ENCODE peak calls at places on chromosomes 3 and 15, in eight cellular contexts. C, P, V, Z, J, F, Y and A are unnamed samples.
A peak's percentile ranks its signal among the peaks of the same experiment; 100 is the strongest.

GRCh38 chr3:154981201-154981600 is 98.9 kb upstream of the MME start:
- DNase-seq in F (no peak), Y (no peak), J (no peak), Z (no peak), C (no peak), P (no peak), V (no peak), A (no peak)

GRCh38 chr3:114567774-114568173 is 273.9 kb downstream of the TIGIT start:
- DNase-seq in C (no peak), Y (no peak), J (no peak), P (peak; percentile 12), Z (no peak), V (peak; percentile 53), F (no peak), A (no peak)

GRCh38 chr15:44729394-44729913 is 6.9 kb upstream of the TRIM69 start:
- DNase-seq in Z (no peak), C (no peak), F (no peak), P (peak; percentile 40), Y (no peak), V (no peak), J (peak; percentile 54), A (peak; percentile 75)

GRCh38 chr3:20648921-20649381 is 462.9 kb upstream of the SGO1 start:
- DNase-seq in J (no peak), Y (no peak), C (no peak), Z (no peak), V (no peak), F (no peak), P (no peak), A (no peak)

GRCh38 chr3:121883507-121883906 is 10.7 kb upstream of the SLC15A2 start:
- DNase-seq in C (no peak), Y (no peak), Z (no peak), P (peak; percentile 49), F (no peak), J (no peak), V (no peak), A (no peak)

GRCh38 chr3:69160525-69160924 is 38.1 kb upstream of the LMOD3 start:
- DNase-seq in Z (no peak), F (no peak), V (no peak), Y (no peak), J (no peak), C (no peak), P (no peak), A (no peak)

GRCh38 chr15:84734794-84735479 is 13.5 kb upstream of the ZNF592 start:
- DNase-seq in P (peak; percentile 71), Y (peak; percentile 68), Z (peak; percentile 62), C (no peak), F (peak; percentile 68), J (no peak), V (no peak), A (peak; percentile 78)

GRCh38 chr3:194632983-194633348 is 253 bp downstream of the TMEM44 start:
- DNase-seq in Z (no peak), F (peak; percentile 61), Y (no peak), V (no peak), P (no peak), J (no peak), C (no peak), A (peak; percentile 73)

GRCh38 chr3:167750273-167750971 is 14.9 kb downstream of the SERPINI1 start:
- DNase-seq in V (no peak), P (no peak), Y (peak; percentile 39), J (no peak), Z (no peak), C (no peak), F (no peak), A (no peak)

GRCh38 chr3:121943434-121943833 is 49.2 kb downstream of the SLC15A2 start:
- DNase-seq in Y (no peak), V (no peak), Z (no peak), P (no peak), F (no peak), C (no peak), J (no peak), A (no peak)

GRCh38 chr15:93327364-93327763 is 238.4 kb upstream of the RGMA start:
- DNase-seq in J (no peak), C (no peak), P (no peak), F (no peak), V (no peak), Y (no peak), Z (no peak), A (no peak)

GRCh38 chr3:133915685-133916639 is 20.3 kb upstream of the RAB6B start:
- DNase-seq in V (no peak), J (no peak), Y (no peak), C (no peak), P (no peak), F (no peak), Z (no peak), A (no peak)

GRCh38 chr3:77967621-77968020 is 927.7 kb downstream of the ROBO2 start:
- DNase-seq in Y (no peak), Z (no peak), P (no peak), J (no peak), F (no peak), C (no peak), V (no peak), A (no peak)

GRCh38 chr15:60444289-60444912 is 34.5 kb downstream of the ICE2 start:
- DNase-seq in Z (no peak), P (no peak), F (no peak), Y (peak; percentile 6), V (no peak), J (no peak), C (no peak), A (no peak)

GRCh38 chr3:53583161-53583690 is 88.8 kb downstream of the CACNA1D start:
- DNase-seq in P (no peak), C (no peak), F (no peak), J (no peak), Z (no peak), Y (no peak), V (no peak), A (no peak)

GRCh38 chr3:82875401-82875800 is 1114.0 kb upstream of the GBE1 start:
- DNase-seq in P (no peak), F (no peak), C (no peak), V (no peak), Z (no peak), Y (no peak), J (no peak), A (no peak)

GRCh38 chr15:41653760-41654159 is 6.4 kb upstream of the MGA start:
- DNase-seq in J (no peak), P (no peak), F (no peak), Z (no peak), C (no peak), V (no peak), Y (no peak), A (no peak)

GRCh38 chr3:161796780-161797179 is 300.2 kb downstream of the OTOL1 start:
- DNase-seq in Z (no peak), V (no peak), Y (no peak), P (no peak), C (no peak), F (no peak), J (no peak), A (no peak)
- H3K4me1 ChIP-seq in Z (no peaks in the 10 kb centered on the region), V (no peaks in the 10 kb centered on the region), Y (no peaks in the 10 kb centered on the region), P (no peaks in the 10 kb centered on the region), C (no peaks in the 10 kb centered on the region), F (no peaks in the 10 kb centered on the region), J (no peaks in the 10 kb centered on the region), A (no peaks in the 10 kb centered on the region)

GRCh38 chr3:52211268-52211891 is 13.4 kb downstream of the ALAS1 start:
- DNase-seq in Y (no peak), F (no peak), J (no peak), Z (no peak), V (peak; percentile 92), C (no peak), P (no peak), A (no peak)

GRCh38 chr3:52213005-52213404 is 12.4 kb downstream of the TLR9 start:
- DNase-seq in C (no peak), Y (no peak), Z (no peak), F (no peak), J (no peak), P (no peak), V (no peak), A (no peak)

GRCh38 chr3:52215351-52215750 is 10.1 kb downstream of the TLR9 start:
- DNase-seq in P (no peak), V (no peak), J (no peak), F (no peak), Z (no peak), C (no peak), Y (no peak), A (no peak)

GRCh38 chr3:52216585-52217408 is 8.6 kb downstream of the TLR9 start:
- DNase-seq in Y (no peak), P (no peak), J (peak; percentile 90), Z (peak; percentile 45), V (peak; percentile 89), C (no peak), F (no peak), A (peak; percentile 90)

DNA sequence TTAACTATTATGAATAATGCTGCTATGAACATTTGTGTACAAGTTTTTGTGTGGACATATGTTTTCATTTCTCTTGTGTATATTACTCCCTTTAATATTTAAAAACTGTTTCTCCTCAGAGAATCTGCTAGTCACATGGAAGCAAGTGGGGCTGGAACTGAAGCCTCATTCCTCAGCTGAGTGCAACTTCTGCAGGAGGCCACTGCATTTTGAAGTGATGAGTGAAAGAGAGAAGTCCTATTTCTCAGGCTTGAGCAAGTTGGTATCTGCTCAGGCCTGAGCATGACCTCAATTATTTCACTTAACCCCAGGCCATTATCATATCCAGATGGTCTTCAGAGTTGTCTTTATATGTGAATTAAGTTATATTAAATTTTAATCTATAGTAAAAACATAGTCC is 11.5 kb downstream of the TLR9 start:
- DNase-seq in J (no peak), C (no peak), V (no peak), P (no peak), Z (no peak), F (no peak), Y (no peak), A (no peak)
- H3K4me1 ChIP-seq in J (peaks cover 20% of the 10 kb centered on the region), C (peaks cover 8% of the 10 kb centered on the region), V (peaks cover 63% of the 10 kb centered on the region), P (no peaks in the 10 kb centered on the region), Z (peaks cover 35% of the 10 kb centered on the region), F (no peaks in the 10 kb centered on the region), Y (peaks cover 26% of the 10 kb centered on the region), A (peaks cover 37% of the 10 kb centered on the region)

GRCh38 chr3:141405025-141405424 is 36.7 kb downstream of the ZBTB38 start:
- DNase-seq in V (no peak), Y (no peak), C (no peak), P (no peak), F (no peak), Z (no peak), J (no peak), A (no peak)

GRCh38 chr3:141405581-141405980 is 37.3 kb downstream of the ZBTB38 start:
- DNase-seq in V (no peak), C (no peak), Y (no peak), F (no peak), Z (no peak), J (no peak), P (no peak), A (no peak)

GRCh38 chr3:141407817-141408216 is 39.5 kb downstream of the ZBTB38 start:
- DNase-seq in J (no peak), Z (no peak), Y (no peak), C (no peak), F (no peak), P (no peak), V (no peak), A (no peak)

GRCh38 chr3:141407043-141407442 is 38.7 kb downstream of the ZBTB38 start:
- DNase-seq in J (no peak), Z (no peak), C (no peak), V (no peak), P (no peak), Y (no peak), F (no peak), A (no peak)

GRCh38 chr3:141406265-141406664 is 38.0 kb downstream of the ZBTB38 start:
- DNase-seq in V (no peak), C (no peak), J (no peak), Z (no peak), P (no peak), Y (no peak), F (no peak), A (no peak)
- H3K4me1 ChIP-seq in V (peaks cover 48% of the 10 kb centered on the region), C (peaks cover 60% of the 10 kb centered on the region), J (peaks cover 55% of the 10 kb centered on the region), Z (peaks cover 27% of the 10 kb centered on the region), P (peaks cover 7% of the 10 kb centered on the region), Y (peaks cover 81% of the 10 kb centered on the region), F (peaks cover 63% of the 10 kb centered on the region), A (peaks cover 59% of the 10 kb centered on the region)

GRCh38 chr3:126467611-126467955 is 8.1 kb downstream of the ZXDC start:
- DNase-seq in J (peak; percentile 8), P (no peak), Z (no peak), Y (no peak), C (no peak), V (no peak), F (no peak), A (peak; percentile 22)
- H3K4me1 ChIP-seq in J (peaks cover 87% of the 10 kb centered on the region), P (peaks cover 6% of the 10 kb centered on the region), Z (peaks cover 6% of the 10 kb centered on the region), Y (peaks cover 10% of the 10 kb centered on the region), C (peaks cover 9% of the 10 kb centered on the region), V (peaks cover 67% of the 10 kb centered on the region), F (peaks cover 9% of the 10 kb centered on the region), A (peaks cover 48% of the 10 kb centered on the region)